ENCODE peak calls at places on chromosomes 7 and 10, in six cellular contexts. One of them, this sample, is unnamed.

GRCh38 chr7:141053626-141054025 is 20.2 kb upstream of the TMEM178B start:
- DNase-seq in left ventricle myocardium inferior: no peak
- DNase-seq in AG08395: no peak
- DNase-seq in nephron progenitor cell: no peak
- DNase-seq in A549: no peak
- DNase-seq in tibial artery: no peak
- DNase-seq in this sample: no peak

GRCh38 chr7:150514748-150515222 is at the start of gene GIMAP7:
- DNase-seq in left ventricle myocardium inferior: no peak
- DNase-seq in AG08395: no peak
- DNase-seq in nephron progenitor cell: no peak
- DNase-seq in A549: no peak
- DNase-seq in tibial artery: no peak
- DNase-seq in this sample: no peak

GRCh38 chr10:99775850-99776249 is 6.6 kb upstream of the ABCC2 start:
- DNase-seq in left ventricle myocardium inferior: no peak
- DNase-seq in AG08395: peak
- DNase-seq in nephron progenitor cell: no peak
- DNase-seq in A549: peak
- DNase-seq in tibial artery: no peak
- DNase-seq in this sample: no peak

GRCh38 chr7:85522070-85522469 is 335.2 kb upstream of the SEMA3D start:
- DNase-seq in left ventricle myocardium inferior: no peak
- DNase-seq in AG08395: no peak
- DNase-seq in nephron progenitor cell: no peak
- DNase-seq in A549: no peak
- DNase-seq in tibial artery: no peak
- DNase-seq in this sample: no peak

GRCh38 chr10:77564781-77565589 is 72.6 kb downstream of the KCNMA1 start:
- DNase-seq in left ventricle myocardium inferior: no peak
- DNase-seq in AG08395: peak
- DNase-seq in nephron progenitor cell: peak
- DNase-seq in A549: peak
- DNase-seq in tibial artery: peak
- DNase-seq in this sample: no peak

GRCh38 chr7:25805027-25805687 is 346.8 kb upstream of the NFE2L3 start:
- DNase-seq in left ventricle myocardium inferior: no peak
- DNase-seq in AG08395: peak
- DNase-seq in nephron progenitor cell: no peak
- DNase-seq in A549: no peak
- DNase-seq in tibial artery: no peak
- DNase-seq in this sample: no peak

GRCh38 chr7:105829681-105830322 is 46.6 kb downstream of the ATXN7L1 start:
- DNase-seq in left ventricle myocardium inferior: no peak
- DNase-seq in AG08395: peak
- DNase-seq in nephron progenitor cell: no peak
- DNase-seq in A549: no peak
- DNase-seq in tibial artery: no peak
- DNase-seq in this sample: no peak

GRCh38 chr7:19984231-19984632 is 210.8 kb upstream of the TMEM196 start:
- DNase-seq in left ventricle myocardium inferior: no peak
- DNase-seq in AG08395: no peak
- DNase-seq in nephron progenitor cell: no peak
- DNase-seq in A549: no peak
- DNase-seq in tibial artery: no peak
- DNase-seq in this sample: no peak

GRCh38 chr7:83520706-83521105 is 128.2 kb downstream of the SEMA3E start:
- DNase-seq in left ventricle myocardium inferior: no peak
- DNase-seq in AG08395: no peak
- DNase-seq in nephron progenitor cell: no peak
- DNase-seq in A549: no peak
- DNase-seq in tibial artery: no peak
- DNase-seq in this sample: no peak

GRCh38 chr10:44386546-44387052 is 1.7 kb upstream of the CXCL12 start:
- DNase-seq in left ventricle myocardium inferior: peak
- DNase-seq in AG08395: peak
- DNase-seq in nephron progenitor cell: peak
- DNase-seq in A549: peak
- DNase-seq in tibial artery: peak
- DNase-seq in this sample: peak

GRCh38 chr7:151397026-151397425 is 12.8 kb downstream of the WDR86 start:
- DNase-seq in left ventricle myocardium inferior: no peak
- DNase-seq in AG08395: no peak
- DNase-seq in nephron progenitor cell: no peak
- DNase-seq in A549: no peak
- DNase-seq in tibial artery: no peak
- DNase-seq in this sample: no peak